ENCODE peak calls at places on chromosome 21, in six cellular contexts. F is cardiac muscle cell, E is colonic mucosa, G is stomach, Z is esophagus squamous epithelium, C is thoracic aorta. I is an unnamed sample.

GRCh38 chr21:19603011-19603593 is 1199.5 kb upstream of the TMPRSS15 start:
- DNase-seq in F (no peak), E (no peak), G (no peak), Z (no peak), C (no peak), I (no peak)

GRCh38 chr21:39556176-39556575 is 56.6 kb upstream of the B3GALT5 start:
- DNase-seq in F (peak), E (no peak), G (no peak), Z (no peak), C (no peak), I (no peak)

GRCh38 chr21:41953831-41954653 is at the start of gene C2CD2:
- DNase-seq in F (peak), E (peak), G (peak), Z (no peak), C (no peak), I (peak)

GRCh38 chr21:42835611-42836401 is 43.5 kb downstream of the WDR4 start:
- DNase-seq in F (no peak), E (peak), G (peak), Z (no peak), C (no peak), I (no peak)

GRCh38 chr21:34266322-34266721 is 97.5 kb upstream of the KCNE2 start:
- DNase-seq in F (no peak), E (no peak), G (no peak), Z (no peak), C (no peak), I (no peak)

GRCh38 chr21:39118604-39119215 is 64.5 kb downstream of the PSMG1 start:
- DNase-seq in F (no peak), E (no peak), G (no peak), Z (no peak), C (no peak), I (no peak)

GRCh38 chr21:43634618-43635017 is 24.7 kb downstream of the HSF2BP start:
- DNase-seq in F (no peak), E (no peak), G (no peak), Z (no peak), C (no peak), I (no peak)

GRCh38 chr21:42424848-42425602 is 21.3 kb downstream of the UBASH3A start:
- DNase-seq in F (no peak), E (no peak), G (no peak), Z (no peak), C (no peak), I (no peak)

GRCh38 chr21:21921410-21922232 is 923.4 kb downstream of the NCAM2 start:
- DNase-seq in F (peak), E (no peak), G (no peak), Z (no peak), C (no peak), I (no peak)

GRCh38 chr21:29215709-29216108 is 83.0 kb upstream of the BACH1 start:
- DNase-seq in F (no peak), E (peak), G (no peak), Z (no peak), C (no peak), I (no peak)

GRCh38 chr21:25573409-25574206 is 33.7 kb downstream of the MRPL39 start:
- DNase-seq in F (no peak), E (no peak), G (no peak), Z (no peak), C (no peak), I (peak)

GRCh38 chr21:27246741-27247140 is 279.9 kb upstream of the ADAMTS5 start:
- DNase-seq in F (no peak), E (no peak), G (no peak), Z (no peak), C (no peak), I (no peak)

GRCh38 chr21:14737922-14738321 is 191.8 kb upstream of the SAMSN1 start:
- DNase-seq in F (peak), E (peak), G (peak), Z (no peak), C (no peak), I (peak)

GRCh38 chr21:35637431-35637830 is 422.9 kb downstream of the SETD4 start:
- DNase-seq in F (no peak), E (no peak), G (peak), Z (no peak), C (no peak), I (no peak)

GRCh38 chr21:43921602-43921978 is 56.6 kb downstream of the AGPAT3 start:
- DNase-seq in F (no peak), E (no peak), G (no peak), Z (no peak), C (no peak), I (no peak)

GRCh38 chr21:35168702-35169101 is 119.6 kb upstream of the RUNX1 start:
- DNase-seq in F (no peak), E (no peak), G (no peak), Z (no peak), C (no peak), I (no peak)

GRCh38 chr21:33058468-33059318 is 11.2 kb upstream of the OLIG1 start:
- DNase-seq in F (no peak), E (no peak), G (no peak), Z (no peak), C (no peak), I (no peak)

GRCh38 chr21:25710550-25710949 is 24.2 kb downstream of the ATP5PF start:
- DNase-seq in F (no peak), E (no peak), G (no peak), Z (no peak), C (no peak), I (no peak)

GRCh38 chr21:34570315-34570714 is 44.6 kb downstream of the RCAN1 start:
- DNase-seq in F (no peak), E (no peak), G (no peak), Z (no peak), C (no peak), I (no peak)

GRCh38 chr21:28734522-28735175 is 258.0 kb downstream of the LTN1 start:
- DNase-seq in F (no peak), E (no peak), G (no peak), Z (no peak), C (no peak), I (no peak)

GRCh38 chr21:42524341-42525227 is 10.9 kb downstream of the SLC37A1 start:
- DNase-seq in F (peak), E (peak), G (peak), Z (no peak), C (peak), I (peak)

GRCh38 chr21:32712043-32712442 is 15.8 kb downstream of the SYNJ1 start:
- DNase-seq in F (no peak), E (no peak), G (no peak), Z (no peak), C (no peak), I (no peak)

GRCh38 chr21:43302769-43303168 is 124.2 kb downstream of the SIK1 start:
- DNase-seq in F (no peak), E (no peak), G (no peak), Z (no peak), C (no peak), I (no peak)

GRCh38 chr21:42105916-42106315 is 34.8 kb downstream of the UMODL1 start:
- DNase-seq in F (no peak), E (no peak), G (no peak), Z (no peak), C (no peak), I (no peak)

GRCh38 chr21:28548291-28548690 is 444.4 kb downstream of the LTN1 start:
- DNase-seq in F (no peak), E (no peak), G (no peak), Z (no peak), C (no peak), I (no peak)

GRCh38 chr21:38486221-38486620 is 12.1 kb downstream of the ERG start:
- DNase-seq in F (no peak), E (no peak), G (no peak), Z (no peak), C (no peak), I (no peak)

GRCh38 chr21:42992943-42993712 is 18.8 kb downstream of the PKNOX1 start:
- DNase-seq in F (no peak), E (no peak), G (no peak), Z (no peak), C (no peak), I (no peak)

GRCh38 chr21:42438316-42439205 is 34.9 kb downstream of the UBASH3A start:
- DNase-seq in F (no peak), E (no peak), G (no peak), Z (no peak), C (no peak), I (no peak)

GRCh38 chr21:30269803-30270530 is 12.8 kb downstream of the KRTAP24-1 start:
- DNase-seq in F (no peak), E (no peak), G (no peak), Z (no peak), C (no peak), I (no peak)

GRCh38 chr21:30268608-30269197 is 14.0 kb downstream of the KRTAP24-1 start:
- DNase-seq in F (peak), E (peak), G (no peak), Z (no peak), C (no peak), I (no peak)
- TF ChIP-seq CTCF in F (peak), E (no peak), G (no peak), Z (no peak), C (no peak), I (no peak)

DNA sequence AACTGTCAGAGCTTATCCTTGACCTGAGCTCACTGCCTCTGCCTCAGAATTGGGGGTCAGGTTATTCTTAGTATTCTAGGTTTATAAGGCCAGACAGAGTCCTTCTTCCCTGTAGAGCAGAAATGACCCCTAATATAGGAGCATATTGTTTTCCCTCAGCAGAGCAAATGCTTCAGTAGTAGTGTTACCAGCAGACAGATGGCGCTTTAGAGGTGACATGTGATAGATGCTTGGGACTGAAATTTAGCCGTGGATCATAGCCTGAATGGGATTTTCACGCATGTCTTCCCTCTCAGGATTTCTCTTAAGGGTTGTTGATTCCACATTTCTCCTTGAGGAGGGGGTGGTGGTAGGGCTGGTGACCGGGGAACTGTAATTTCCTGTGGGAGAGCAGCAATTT is 24.5 kb downstream of the ADARB1 start:
- DNase-seq in F (peak), E (no peak), G (no peak), Z (no peak), C (no peak), I (no peak)
- TF ChIP-seq CTCF in F (peak), E (no peak), G (no peak), Z (no peak), C (no peak), I (no peak)

GRCh38 chr21:37157938-37158337 is 84.9 kb downstream of the TTC3 start:
- DNase-seq in F (no peak), E (no peak), G (no peak), Z (no peak), C (no peak), I (no peak)

GRCh38 chr21:37153935-37154350 is 80.9 kb downstream of the TTC3 start:
- DNase-seq in F (no peak), E (peak), G (peak), Z (no peak), C (no peak), I (no peak)

GRCh38 chr21:37159053-37159776 is 86.2 kb downstream of the TTC3 start:
- DNase-seq in F (no peak), E (no peak), G (no peak), Z (no peak), C (no peak), I (no peak)

GRCh38 chr21:37153193-37153934 is 80.3 kb downstream of the TTC3 start:
- DNase-seq in F (no peak), E (peak), G (no peak), Z (no peak), C (no peak), I (no peak)

GRCh38 chr21:37155216-37155615 is 82.2 kb downstream of the TTC3 start:
- DNase-seq in F (no peak), E (no peak), G (no peak), Z (no peak), C (no peak), I (no peak)
- TF ChIP-seq CTCF in F (no peak), E (no peak), G (no peak), Z (no peak), C (no peak), I (no peak)

GRCh38 chr21:46210378-46211136 is 18.0 kb downstream of the LSS start:
- DNase-seq in F (no peak), E (no peak), G (no peak), Z (no peak), C (no peak), I (no peak)
- TF ChIP-seq CTCF in F (no peak), E (no peak), G (no peak), Z (no peak), C (no peak), I (no peak)

GRCh38 chr21:45877821-45878469 is 103.6 kb upstream of the COL6A1 start:
- DNase-seq in F (no peak), E (no peak), G (no peak), Z (no peak), C (no peak), I (no peak)
- TF ChIP-seq CTCF in F (no peak), E (no peak), G (no peak), Z (no peak), C (no peak), I (no peak)

DNA sequence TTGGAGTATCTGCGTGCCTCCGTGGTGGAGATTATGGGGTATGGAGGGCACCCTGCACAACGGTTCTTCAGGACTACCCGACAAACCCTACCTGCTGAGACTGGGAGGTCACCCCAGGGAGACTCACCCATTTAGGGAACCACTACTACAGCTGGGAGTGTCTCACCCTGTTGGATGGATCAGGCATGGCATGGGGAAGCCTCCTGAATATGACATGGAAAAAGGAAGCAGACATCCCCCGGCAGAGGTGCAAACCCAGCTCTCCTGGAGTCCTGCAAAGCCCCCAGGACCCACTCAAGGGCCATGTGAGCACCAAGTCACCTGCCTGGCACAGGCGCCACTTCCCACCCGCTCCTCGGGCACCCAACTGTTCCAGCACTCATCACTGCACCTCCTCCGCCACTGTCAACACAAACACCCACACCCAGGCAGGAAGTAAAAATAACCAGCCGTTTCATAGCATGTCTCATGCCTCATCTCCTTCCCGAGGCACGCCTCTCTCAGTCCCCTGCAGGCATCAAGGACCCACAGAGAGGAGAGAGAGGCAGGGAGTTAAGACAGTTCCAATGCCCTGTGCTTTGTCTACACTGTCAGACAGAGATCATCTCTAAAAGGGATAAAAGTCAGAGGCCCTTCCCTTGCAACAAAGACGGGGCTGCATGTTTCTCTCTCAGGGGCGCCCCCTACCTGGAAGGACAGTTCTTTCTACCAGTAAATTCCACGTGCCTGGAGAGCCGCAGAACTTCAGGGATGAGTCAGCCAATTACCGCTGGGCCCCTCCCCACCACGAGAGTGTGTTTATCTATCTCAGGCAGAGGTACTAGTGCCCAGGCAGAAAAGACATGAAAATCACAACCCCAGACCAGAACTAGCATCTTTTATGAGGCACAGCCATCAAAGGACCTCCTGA is 150.1 kb upstream of the SOD1 start:
- DNase-seq in F (no peak), E (peak), G (no peak), Z (no peak), C (no peak), I (peak)
- TF ChIP-seq CTCF in F (peak), E (no peak), G (no peak), Z (peak), C (no peak), I (peak)

I was measured in Calu3.